ENCODE peak calls at places on chromosomes 2 and 18, in six cellular contexts. One of them, this sample, is unnamed.

GRCh38 chr2:101063352-101063751 is 61.3 kb downstream of the RPL31 start:
- DNase-seq in esophagus squamous epithelium: no peak
- DNase-seq in HepG2: peak
- DNase-seq in uterus: no peak
- DNase-seq in heart left ventricle: peak
- DNase-seq in NB4: no peak
- DNase-seq in this sample: peak

GRCh38 chr2:10083692-10084566 is 3.7 kb upstream of the CYS1 start:
- DNase-seq in heart left ventricle: no peak
- DNase-seq in uterus: no peak
- DNase-seq in HepG2: no peak
- DNase-seq in NB4: no peak
- DNase-seq in esophagus squamous epithelium: no peak
- DNase-seq in this sample: no peak

GRCh38 chr2:105886029-105886454 is 141.3 kb downstream of the NCK2 start:
- DNase-seq in HepG2: no peak
- DNase-seq in NB4: no peak
- DNase-seq in esophagus squamous epithelium: no peak
- DNase-seq in uterus: no peak
- DNase-seq in heart left ventricle: no peak
- DNase-seq in this sample: no peak

GRCh38 chr2:164515746-164516145 is 105.5 kb downstream of the GRB14 start:
- DNase-seq in HepG2: no peak
- DNase-seq in esophagus squamous epithelium: no peak
- DNase-seq in uterus: no peak
- DNase-seq in heart left ventricle: no peak
- DNase-seq in NB4: no peak
- DNase-seq in this sample: no peak

GRCh38 chr2:113324684-113325160 is 46.0 kb upstream of the PAX8 start:
- DNase-seq in heart left ventricle: peak
- DNase-seq in NB4: peak
- DNase-seq in uterus: peak
- DNase-seq in esophagus squamous epithelium: no peak
- DNase-seq in HepG2: no peak
- DNase-seq in this sample: peak

GRCh38 chr18:69257861-69258458 is 142.7 kb upstream of the DOK6 start:
- DNase-seq in uterus: no peak
- DNase-seq in heart left ventricle: no peak
- DNase-seq in esophagus squamous epithelium: no peak
- DNase-seq in NB4: peak
- DNase-seq in HepG2: peak
- DNase-seq in this sample: no peak

GRCh38 chr2:172228177-172228785 is 125.6 kb upstream of the DLX2 start:
- DNase-seq in NB4: no peak
- DNase-seq in heart left ventricle: no peak
- DNase-seq in HepG2: no peak
- DNase-seq in uterus: no peak
- DNase-seq in esophagus squamous epithelium: no peak
- DNase-seq in this sample: peak

GRCh38 chr2:35821675-35822074 is 533.9 kb upstream of the CRIM1 start:
- DNase-seq in heart left ventricle: no peak
- DNase-seq in HepG2: no peak
- DNase-seq in uterus: no peak
- DNase-seq in NB4: no peak
- DNase-seq in esophagus squamous epithelium: no peak
- DNase-seq in this sample: no peak

GRCh38 chr2:65053199-65053598 is 3.0 kb upstream of the CEP68 start:
- DNase-seq in NB4: peak
- DNase-seq in heart left ventricle: no peak
- DNase-seq in uterus: no peak
- DNase-seq in HepG2: no peak
- DNase-seq in esophagus squamous epithelium: no peak
- DNase-seq in this sample: peak

GRCh38 chr2:45315881-45316280 is 295.2 kb downstream of the SRBD1 start:
- DNase-seq in esophagus squamous epithelium: no peak
- DNase-seq in NB4: no peak
- DNase-seq in heart left ventricle: no peak
- DNase-seq in uterus: peak
- DNase-seq in HepG2: no peak
- DNase-seq in this sample: no peak

GRCh38 chr2:94995516-94995915 is 30.0 kb upstream of the MAL start:
- DNase-seq in heart left ventricle: no peak
- DNase-seq in uterus: no peak
- DNase-seq in NB4: no peak
- DNase-seq in esophagus squamous epithelium: no peak
- DNase-seq in HepG2: no peak
- DNase-seq in this sample: no peak

GRCh38 chr2:233976690-233977294 is 59.6 kb downstream of the TRPM8 start:
- DNase-seq in NB4: peak
- DNase-seq in HepG2: peak
- DNase-seq in esophagus squamous epithelium: no peak
- DNase-seq in uterus: no peak
- DNase-seq in heart left ventricle: no peak
- DNase-seq in this sample: no peak

GRCh38 chr2:144459937-144460336 is 60.0 kb downstream of the ZEB2 start:
- DNase-seq in HepG2: no peak
- DNase-seq in NB4: no peak
- DNase-seq in heart left ventricle: no peak
- DNase-seq in esophagus squamous epithelium: no peak
- DNase-seq in uterus: no peak
- DNase-seq in this sample: no peak

GRCh38 chr18:25759111-25759510 is 331.3 kb downstream of the SS18 start:
- DNase-seq in esophagus squamous epithelium: no peak
- DNase-seq in NB4: no peak
- DNase-seq in uterus: no peak
- DNase-seq in HepG2: no peak
- DNase-seq in heart left ventricle: no peak
- DNase-seq in this sample: no peak

GRCh38 chr2:240472078-240472790 is 36.8 kb downstream of the GPC1 start:
- DNase-seq in uterus: no peak
- DNase-seq in HepG2: no peak
- DNase-seq in esophagus squamous epithelium: no peak
- DNase-seq in heart left ventricle: no peak
- DNase-seq in NB4: no peak
- DNase-seq in this sample: no peak

GRCh38 chr18:58161659-58162058 is 117.6 kb downstream of the NEDD4L start:
- DNase-seq in uterus: no peak
- DNase-seq in heart left ventricle: no peak
- DNase-seq in NB4: no peak
- DNase-seq in HepG2: no peak
- DNase-seq in esophagus squamous epithelium: no peak
- DNase-seq in this sample: peak

DNA sequence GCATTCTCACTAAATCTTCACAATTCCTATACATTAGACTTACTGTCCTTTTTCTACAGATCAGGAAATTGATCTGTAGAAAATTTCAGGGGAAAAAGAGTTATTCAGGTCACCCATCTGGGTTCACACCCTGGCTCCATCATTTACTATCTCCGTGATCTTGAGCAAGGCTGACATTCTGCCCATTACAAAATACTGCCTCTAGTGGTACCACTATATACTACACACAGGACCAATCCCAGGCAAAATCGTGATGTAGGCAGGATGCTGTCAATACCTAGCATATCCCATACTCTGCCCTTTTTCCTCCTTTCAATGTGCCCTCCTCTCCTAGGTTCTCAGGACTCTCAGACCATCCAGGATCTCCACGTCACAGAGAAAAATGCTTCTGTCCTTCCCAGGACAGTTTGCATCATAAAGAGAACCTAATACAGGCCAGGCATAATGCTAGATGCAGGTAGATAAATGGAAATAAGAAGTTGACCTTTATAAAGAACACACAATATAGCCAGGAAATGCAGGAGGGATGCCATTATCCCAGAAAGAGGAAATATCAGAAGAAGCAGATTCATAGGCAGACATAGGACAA is 101.9 kb downstream of the CDH20 start:
- DNase-seq in esophagus squamous epithelium: no peak
- DNase-seq in heart left ventricle: no peak
- DNase-seq in NB4: peak
- DNase-seq in HepG2: peak
- DNase-seq in uterus: no peak
- DNase-seq in this sample: no peak
- TF ChIP-seq CTCF in esophagus squamous epithelium: no peak
- TF ChIP-seq CTCF in heart left ventricle: no peak
- TF ChIP-seq CTCF in NB4: peak
- TF ChIP-seq CTCF in HepG2: peak
- TF ChIP-seq CTCF in uterus: no peak
- TF ChIP-seq CTCF in this sample: no peak

DNA sequence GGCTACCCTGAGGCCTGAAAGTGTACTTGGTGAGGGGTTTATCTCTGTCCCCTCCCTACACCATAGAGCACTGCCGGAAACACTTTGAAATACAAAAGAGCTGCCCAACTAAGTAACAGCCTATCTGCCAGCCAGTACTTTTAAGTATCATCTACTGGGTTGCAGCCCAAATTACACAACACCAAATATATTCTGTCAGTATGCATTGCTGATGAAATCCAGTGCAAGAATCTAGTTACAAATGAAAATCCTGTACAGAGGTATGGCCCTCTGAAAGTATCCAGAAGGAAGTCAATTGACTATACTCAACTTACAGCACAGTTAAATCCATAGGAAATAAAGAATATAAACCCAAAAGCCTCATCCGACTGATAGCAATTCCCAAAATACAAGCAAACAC is 280.8 kb downstream of the CCDC85A start:
- DNase-seq in heart left ventricle: no peak
- DNase-seq in uterus: no peak
- DNase-seq in NB4: no peak
- DNase-seq in esophagus squamous epithelium: no peak
- DNase-seq in HepG2: no peak
- DNase-seq in this sample: no peak
- H3K4me3 ChIP-seq in heart left ventricle: no peak
- H3K4me3 ChIP-seq in uterus: no peak
- H3K4me3 ChIP-seq in NB4: no peak
- H3K4me3 ChIP-seq in esophagus squamous epithelium: no peak
- H3K4me3 ChIP-seq in HepG2: no peak
- H3K4me3 ChIP-seq in this sample: no peak

GRCh38 chr2:202871161-202872141 is at the start of gene ICA1L:
- DNase-seq in uterus: peak
- DNase-seq in HepG2: peak
- DNase-seq in NB4: peak
- DNase-seq in heart left ventricle: peak
- DNase-seq in esophagus squamous epithelium: no peak
- DNase-seq in this sample: peak

DNA sequence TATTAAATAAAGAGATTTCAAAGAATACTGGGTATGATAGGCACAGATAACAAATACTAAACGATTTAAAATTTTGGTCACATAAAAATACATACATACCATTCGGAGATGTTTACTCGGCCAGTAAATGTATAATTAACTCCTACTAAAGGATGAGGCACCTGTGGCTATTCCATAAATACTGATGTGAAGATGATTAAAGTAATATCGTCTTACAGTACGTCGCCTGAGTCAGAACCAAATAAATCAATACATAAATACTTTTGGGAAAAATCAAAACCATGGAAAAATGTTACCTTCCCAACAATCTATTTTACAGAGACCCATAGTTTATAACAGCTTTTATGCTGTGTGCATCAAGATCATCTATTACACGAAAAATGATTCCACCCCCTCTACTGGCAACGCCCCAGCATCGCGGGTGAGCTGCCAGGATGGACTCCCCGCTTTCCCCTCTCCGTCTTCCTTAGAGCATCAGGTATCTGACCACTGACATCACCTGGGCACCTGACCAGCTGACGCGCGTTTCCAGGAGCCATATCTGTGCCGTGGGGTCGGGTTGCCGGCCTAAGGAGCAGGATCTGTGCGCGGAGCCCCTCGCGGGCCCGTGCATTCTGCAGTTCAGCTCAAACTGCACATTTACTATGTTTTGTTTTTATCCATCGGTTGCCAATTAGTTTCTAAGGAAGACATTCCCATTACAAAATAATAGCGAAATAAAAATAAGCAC is 970 bp downstream of the ICA1L start:
- DNase-seq in heart left ventricle: peak
- DNase-seq in HepG2: peak
- DNase-seq in uterus: peak
- DNase-seq in NB4: peak
- DNase-seq in esophagus squamous epithelium: no peak
- DNase-seq in this sample: peak
- TF ChIP-seq POLR2A in heart left ventricle: no peak
- TF ChIP-seq POLR2A in HepG2: peak
- TF ChIP-seq POLR2A in uterus: no peak
- TF ChIP-seq POLR2A in NB4: no peak
- TF ChIP-seq POLR2A in esophagus squamous epithelium: no peak
- TF ChIP-seq POLR2A in this sample: no peak

DNA sequence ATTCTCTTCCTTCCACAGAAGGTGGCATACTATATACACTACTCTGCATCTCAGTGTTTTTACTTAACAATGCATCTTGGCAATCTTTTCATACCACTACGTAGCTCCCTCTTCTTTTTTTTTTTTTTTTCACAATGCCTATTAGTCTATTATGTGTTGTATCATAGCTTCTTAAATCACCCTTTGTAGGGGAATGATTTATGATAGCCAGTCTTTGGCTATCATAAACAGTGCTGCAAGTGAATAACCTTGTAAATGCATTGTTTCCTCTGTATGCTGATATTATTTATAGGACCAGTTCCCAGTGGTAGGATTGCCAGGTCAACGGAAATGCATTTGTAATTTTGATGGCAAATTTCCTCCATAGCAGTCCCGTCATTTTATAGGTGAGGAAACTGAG is 204.3 kb downstream of the BABAM2 start:
- DNase-seq in uterus: no peak
- DNase-seq in heart left ventricle: no peak
- DNase-seq in NB4: no peak
- DNase-seq in esophagus squamous epithelium: no peak
- DNase-seq in HepG2: no peak
- DNase-seq in this sample: no peak
- TF ChIP-seq CTCF in uterus: no peak
- TF ChIP-seq CTCF in heart left ventricle: no peak
- TF ChIP-seq CTCF in NB4: no peak
- TF ChIP-seq CTCF in esophagus squamous epithelium: no peak
- TF ChIP-seq CTCF in HepG2: no peak
- TF ChIP-seq CTCF in this sample: no peak

GRCh38 chr2:80304522-80304878 is at the start of gene LRRTM1:
- DNase-seq in heart left ventricle: peak
- DNase-seq in HepG2: no peak
- DNase-seq in NB4: no peak
- DNase-seq in esophagus squamous epithelium: no peak
- DNase-seq in uterus: no peak
- DNase-seq in this sample: no peak

GRCh38 chr2:80302465-80303005 is 2.0 kb downstream of the LRRTM1 start:
- DNase-seq in HepG2: no peak
- DNase-seq in heart left ventricle: no peak
- DNase-seq in NB4: no peak
- DNase-seq in esophagus squamous epithelium: no peak
- DNase-seq in uterus: no peak
- DNase-seq in this sample: no peak

GRCh38 chr2:80302001-80302464 is 2.5 kb downstream of the LRRTM1 start:
- DNase-seq in heart left ventricle: no peak
- DNase-seq in esophagus squamous epithelium: no peak
- DNase-seq in HepG2: no peak
- DNase-seq in NB4: no peak
- DNase-seq in uterus: no peak
- DNase-seq in this sample: no peak

GRCh38 chr2:80303006-80303741 is 1.4 kb downstream of the LRRTM1 start:
- DNase-seq in esophagus squamous epithelium: no peak
- DNase-seq in heart left ventricle: no peak
- DNase-seq in NB4: no peak
- DNase-seq in uterus: no peak
- DNase-seq in HepG2: no peak
- DNase-seq in this sample: no peak

GRCh38 chr2:80303825-80304521 is 579 bp downstream of the LRRTM1 start:
- DNase-seq in HepG2: no peak
- DNase-seq in NB4: no peak
- DNase-seq in esophagus squamous epithelium: no peak
- DNase-seq in heart left ventricle: no peak
- DNase-seq in uterus: no peak
- DNase-seq in this sample: no peak
- H3K4me3 ChIP-seq in HepG2: peak
- H3K4me3 ChIP-seq in NB4: no peak
- H3K4me3 ChIP-seq in esophagus squamous epithelium: peak
- H3K4me3 ChIP-seq in heart left ventricle: peak
- H3K4me3 ChIP-seq in uterus: peak
- H3K4me3 ChIP-seq in this sample: no peak